ENCODE peak calls at places on chromosomes 2 and 18, in four cellular contexts. F, H, I and X are unnamed samples.
A peak's percentile ranks its signal among the peaks of the same experiment; 100 is the strongest.

GRCh38 chr2:174343638-174344455 is 9.1 kb downstream of the SP9 start:
- DNase-seq in F (no peak), H (no peak), I (no peak), X (no peak)

GRCh38 chr2:64263315-64263714 is 119.1 kb upstream of the PELI1 start:
- DNase-seq in F (no peak), H (no peak), I (peak; percentile 82), X (peak; percentile 74)

GRCh38 chr18:45998244-45998643 is 31.1 kb upstream of the EPG5 start:
- DNase-seq in F (no peak), H (no peak), I (no peak), X (no peak)

GRCh38 chr2:29725610-29726009 is 195.8 kb downstream of the ALK start:
- DNase-seq in F (no peak), H (no peak), I (no peak), X (no peak)

GRCh38 chr2:200615247-200615646 is 29.4 kb downstream of the AOX1 start:
- DNase-seq in F (no peak), H (no peak), I (peak; percentile 76), X (peak; percentile 77)

GRCh38 chr2:22893773-22894517 is 491.0 kb upstream of the KLHL29 start:
- DNase-seq in F (no peak), H (no peak), I (no peak), X (no peak)

GRCh38 chr2:55761024-55761423 is 67.4 kb upstream of the PNPT1 start:
- DNase-seq in F (no peak), H (no peak), I (no peak), X (no peak)

GRCh38 chr18:67463829-67464228 is 52.7 kb downstream of the DSEL start:
- DNase-seq in F (no peak), H (no peak), I (no peak), X (no peak)

GRCh38 chr2:239249048-239249447 is 151.8 kb downstream of the HDAC4 start:
- DNase-seq in F (no peak), H (no peak), I (no peak), X (no peak)

GRCh38 chr18:51350081-51350480 is 152.6 kb upstream of the MEX3C start:
- DNase-seq in F (no peak), H (no peak), I (no peak), X (no peak)

GRCh38 chr2:175203621-175204496 is 22.3 kb upstream of the ATP5MC3 start:
- DNase-seq in F (peak; percentile 51), H (no peak), I (peak; percentile 57), X (peak; percentile 62)

GRCh38 chr2:175218551-175218950 is 37.0 kb upstream of the ATP5MC3 start:
- DNase-seq in F (no peak), H (no peak), I (no peak), X (no peak)

GRCh38 chr2:75200140-75200985 is 1.0 kb upstream of the TACR1 start:
- DNase-seq in F (peak; percentile 92), H (peak; percentile 72), I (no peak), X (peak; percentile 13)

GRCh38 chr2:224591245-224591644 is 6.1 kb upstream of the CUL3 start:
- DNase-seq in F (no peak), H (no peak), I (no peak), X (no peak)

GRCh38 chr2:202096736-202097135 is 23.7 kb downstream of the KIAA2012 start:
- DNase-seq in F (no peak), H (no peak), I (no peak), X (peak; percentile 22)

GRCh38 chr2:38374978-38375377 is 2.1 kb downstream of the ATL2 start:
- DNase-seq in F (no peak), H (no peak), I (no peak), X (no peak)

GRCh38 chr2:112182581-112183034 is 44.4 kb downstream of the FBLN7 start:
- DNase-seq in F (no peak), H (no peak), I (no peak), X (no peak)

GRCh38 chr2:239268082-239268481 is 132.7 kb downstream of the HDAC4 start:
- DNase-seq in F (peak; percentile 88), H (no peak), I (no peak), X (no peak)

DNA sequence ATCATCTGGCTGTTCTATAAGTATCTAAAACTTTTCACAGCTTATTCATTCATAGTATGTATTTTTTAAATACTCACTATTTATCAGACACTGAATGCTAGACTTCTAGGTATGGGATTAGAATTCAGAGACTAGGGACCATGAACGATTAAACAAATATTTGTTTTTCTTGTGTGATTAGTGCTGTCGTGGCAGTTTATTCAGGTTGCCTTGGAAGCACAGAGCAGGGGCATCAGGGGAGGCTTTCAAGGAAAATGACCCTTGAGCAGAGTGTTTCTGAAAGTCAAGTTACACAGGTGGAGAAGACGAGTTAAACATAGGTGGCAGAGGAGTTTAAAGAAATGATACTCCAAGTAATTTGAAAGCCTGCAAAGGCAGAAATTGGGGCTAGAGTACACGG is 5.7 kb downstream of the SPOPL start:
- DNase-seq in F (no peak), H (no peak), I (no peak), X (no peak)
- TF ChIP-seq CTCF in F (no peak), H (no peak), I (no peak), X (no peak)

GRCh38 chr2:227347117-227347516 is 22.1 kb downstream of the MFF start:
- DNase-seq in F (no peak), H (no peak), I (no peak), X (no peak)
- TF ChIP-seq CTCF in F (no peak), H (no peak), I (no peak), X (no peak)

GRCh38 chr2:216059233-216059834 is 22.3 kb downstream of the PECR start:
- DNase-seq in F (no peak), H (no peak), I (no peak), X (no peak)
- TF ChIP-seq CTCF in F (no peak), H (peak; percentile 14), I (peak; percentile 26), X (peak; percentile 56)

DNA sequence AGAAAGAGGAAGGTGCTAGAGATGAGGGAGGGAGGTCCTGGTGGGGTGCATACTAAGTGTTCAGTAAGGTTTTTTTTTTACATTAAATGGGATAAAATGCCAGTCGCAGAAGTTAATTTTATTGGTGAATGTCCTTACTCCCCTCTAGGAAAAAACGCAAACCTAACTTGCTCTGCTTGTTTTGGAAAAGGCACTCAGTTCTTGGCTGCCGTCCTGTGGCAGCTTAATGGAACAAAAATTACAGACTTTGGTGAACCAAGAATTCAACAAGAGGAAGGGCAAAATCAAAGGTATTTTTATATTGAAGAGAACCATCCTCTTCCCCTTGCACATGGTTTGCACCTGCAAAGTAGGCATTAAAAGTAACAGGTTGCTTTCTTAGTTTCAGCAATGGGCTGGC is 12.7 kb upstream of the IL18R1 start:
- DNase-seq in F (no peak), H (no peak), I (no peak), X (no peak)
- TF ChIP-seq CTCF in F (no peak), H (no peak), I (peak; percentile 36), X (peak; percentile 14)

GRCh38 chr18:12744103-12744502 is 41.3 kb downstream of the PSMG2 start:
- DNase-seq in F (no peak), H (no peak), I (peak; percentile 35), X (peak; percentile 75)
- TF ChIP-seq CTCF in F (peak; percentile 55), H (peak; percentile 58), I (peak; percentile 56), X (peak; percentile 81)

GRCh38 chr2:85827879-85828569 is 60.8 kb downstream of the ST3GAL5 start:
- DNase-seq in F (no peak), H (no peak), I (no peak), X (no peak)

GRCh38 chr2:85826990-85827878 is 61.6 kb downstream of the ST3GAL5 start:
- DNase-seq in F (peak; percentile 88), H (peak; percentile 83), I (peak; percentile 56), X (peak; percentile 46)

GRCh38 chr2:85831735-85832134 is 57.1 kb downstream of the ST3GAL5 start:
- DNase-seq in F (no peak), H (no peak), I (no peak), X (no peak)

GRCh38 chr2:85828725-85829124 is 60.1 kb downstream of the ST3GAL5 start:
- DNase-seq in F (no peak), H (no peak), I (no peak), X (no peak)

DNA sequence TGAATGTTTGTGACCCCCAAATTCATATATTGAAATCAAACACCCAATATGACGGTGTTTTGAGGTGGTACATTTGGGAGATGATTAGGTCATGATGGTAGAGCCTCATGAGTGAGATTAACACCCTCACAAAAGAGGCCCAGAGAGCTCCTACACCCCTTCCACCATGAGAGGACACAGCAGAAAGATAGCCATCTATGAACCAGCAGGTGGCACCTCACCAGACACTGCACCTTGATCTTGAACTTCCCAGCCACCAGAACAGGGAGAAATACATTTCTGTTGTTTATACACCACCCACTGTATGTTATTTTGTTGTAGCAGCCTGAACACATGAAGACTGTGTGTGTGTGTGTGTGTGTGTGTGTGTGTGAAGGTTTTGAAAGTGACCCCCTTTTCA is 58.1 kb downstream of the ST3GAL5 start:
- DNase-seq in F (no peak), H (no peak), I (no peak), X (no peak)
- TF ChIP-seq CTCF in F (no peak), H (no peak), I (peak; percentile 46), X (peak; percentile 41)

GRCh38 chr18:29616885-29617284 is 1425.7 kb downstream of the DSC3 start:
- DNase-seq in F (no peak), H (no peak), I (no peak), X (no peak)
- TF ChIP-seq CTCF in F (no peak), H (no peak), I (no peak), X (no peak)